ENCODE peak calls at places on chromosomes 1 and 21, in seven cellular contexts. C, R, G, S, E, I and W are unnamed samples.

GRCh38 chr1:240831922-240832321 is 220.0 kb upstream of the GREM2 start:
- DNase-seq in C (no peak), R (no peak), G (no peak), S (no peak), E (no peak), I (no peak), W (no peak)

GRCh38 chr1:152654110-152654509 is 9.1 kb upstream of the LCE2D start:
- DNase-seq in C (no peak), R (peak; percentile 62), G (peak; percentile 54), S (no peak), E (no peak), I (peak; percentile 34), W (peak; percentile 16)

GRCh38 chr1:235465066-235465465 is 39.2 kb downstream of the B3GALNT2 start:
- DNase-seq in C (no peak), R (no peak), G (no peak), S (no peak), E (no peak), I (no peak), W (no peak)

GRCh38 chr1:230276401-230276800 is 149.7 kb downstream of the PGBD5 start:
- DNase-seq in C (no peak), R (no peak), G (no peak), S (no peak), E (no peak), I (no peak), W (no peak)

GRCh38 chr1:119947468-119947867 is 51.2 kb upstream of the ADAM30 start:
- DNase-seq in C (no peak), R (no peak), G (peak; percentile 86), S (no peak), E (no peak), I (no peak), W (no peak)

GRCh38 chr1:47232187-47232874 is at the start of gene TAL1:
- DNase-seq in C (no peak), R (no peak), G (no peak), S (no peak), E (no peak), I (no peak), W (no peak)

GRCh38 chr1:8082945-8083344 is 56.8 kb upstream of the ERRFI1 start:
- DNase-seq in C (peak; percentile 26), R (no peak), G (no peak), S (no peak), E (no peak), I (no peak), W (no peak)

GRCh38 chr1:14113841-14114567 is 414.0 kb downstream of the PRDM2 start:
- DNase-seq in C (peak; percentile 34), R (peak; percentile 16), G (peak; percentile 52), S (peak; percentile 45), E (no peak), I (peak; percentile 6), W (no peak)

GRCh38 chr1:41108696-41109284 is 87.3 kb upstream of the SLFNL1 start:
- DNase-seq in C (no peak), R (peak; percentile 7), G (peak; percentile 11), S (peak; percentile 22), E (no peak), I (no peak), W (no peak)

GRCh38 chr1:18939398-18940302 is 16.8 kb downstream of the IFFO2 start:
- DNase-seq in C (no peak), R (no peak), G (peak; percentile 94), S (no peak), E (no peak), I (no peak), W (no peak)

GRCh38 chr1:56551691-56552090 is 27.7 kb downstream of the PLPP3 start:
- DNase-seq in C (no peak), R (no peak), G (no peak), S (no peak), E (no peak), I (no peak), W (no peak)

GRCh38 chr21:33071878-33072306 is 2.0 kb downstream of the OLIG1 start:
- DNase-seq in C (no peak), R (no peak), G (peak; percentile 16), S (peak; percentile 26), E (no peak), I (no peak), W (no peak)

GRCh38 chr1:15741183-15741850 is 982 bp upstream of the TMEM82 start:
- DNase-seq in C (peak; percentile 66), R (peak; percentile 70), G (peak; percentile 73), S (peak; percentile 86), E (peak; percentile 28), I (peak; percentile 50), W (peak; percentile 57)

GRCh38 chr1:151211972-151212705 is 13.8 kb downstream of the PIP5K1A start:
- DNase-seq in C (no peak), R (no peak), G (peak; percentile 49), S (no peak), E (no peak), I (no peak), W (no peak)

GRCh38 chr21:44887807-44888580 is 14.5 kb upstream of the PTTG1IP start:
- DNase-seq in C (peak; percentile 14), R (no peak), G (no peak), S (no peak), E (no peak), I (no peak), W (no peak)

GRCh38 chr1:8396912-8397406 is 79.0 kb downstream of the SLC45A1 start:
- DNase-seq in C (no peak), R (peak; percentile 67), G (peak; percentile 98), S (no peak), E (no peak), I (no peak), W (no peak)

GRCh38 chr21:29904359-29905282 is 35.2 kb downstream of the GRIK1 start:
- DNase-seq in C (no peak), R (no peak), G (peak; percentile 20), S (no peak), E (no peak), I (no peak), W (no peak)

GRCh38 chr1:186865861-186866260 is 37.1 kb downstream of the PLA2G4A start:
- DNase-seq in C (no peak), R (no peak), G (no peak), S (no peak), E (no peak), I (no peak), W (no peak)

GRCh38 chr1:180584869-180585268 is 26.1 kb downstream of the OVAAL start:
- DNase-seq in C (no peak), R (no peak), G (no peak), S (no peak), E (no peak), I (no peak), W (no peak)

GRCh38 chr1:164794310-164794709 is 235.3 kb downstream of the PBX1 start:
- DNase-seq in C (no peak), R (peak; percentile 60), G (peak; percentile 84), S (no peak), E (no peak), I (no peak), W (no peak)

GRCh38 chr1:236864211-236864610 is 69.1 kb downstream of the MTR start:
- DNase-seq in C (no peak), R (no peak), G (no peak), S (no peak), E (no peak), I (no peak), W (no peak)

GRCh38 chr1:221708076-221708571 is 33.8 kb downstream of the DUSP10 start:
- DNase-seq in C (no peak), R (no peak), G (peak; percentile 66), S (peak; percentile 49), E (peak; percentile 65), I (no peak), W (no peak)

GRCh38 chr1:184472117-184472516 is 85.3 kb downstream of the C1orf21 start:
- DNase-seq in C (no peak), R (no peak), G (no peak), S (no peak), E (no peak), I (no peak), W (no peak)

GRCh38 chr1:52542085-52542688 is 10.7 kb downstream of the TUT4 start:
- DNase-seq in C (no peak), R (peak; percentile 14), G (no peak), S (no peak), E (no peak), I (no peak), W (no peak)
- H3K9me3 ChIP-seq in C (peaks cover 45% of the 10 kb centered on the region), R (peaks cover 34% of the 10 kb centered on the region), G (peaks cover 28% of the 10 kb centered on the region), S (peaks cover 19% of the 10 kb centered on the region), E (no peaks in the 10 kb centered on the region), I (peaks cover 4% of the 10 kb centered on the region), W (peaks cover 2% of the 10 kb centered on the region)

GRCh38 chr21:25489673-25490072 is 117.6 kb downstream of the MRPL39 start:
- DNase-seq in C (no peak), R (no peak), G (no peak), S (no peak), E (no peak), I (no peak), W (no peak)
- H3K9me3 ChIP-seq in C (peaks cover 4% of the 10 kb centered on the region), R (no peaks in the 10 kb centered on the region), G (peaks cover 15% of the 10 kb centered on the region), S (no peaks in the 10 kb centered on the region), E (no peaks in the 10 kb centered on the region), I (no peaks in the 10 kb centered on the region), W (no peaks in the 10 kb centered on the region)

GRCh38 chr1:49106438-49106837 is 329.7 kb upstream of the BEND5 start:
- DNase-seq in C (no peak), R (peak; percentile 22), G (peak; percentile 12), S (no peak), E (no peak), I (no peak), W (no peak)

GRCh38 chr1:49098866-49099265 is 322.2 kb upstream of the BEND5 start:
- DNase-seq in C (no peak), R (no peak), G (no peak), S (no peak), E (no peak), I (no peak), W (no peak)

GRCh38 chr1:49102752-49103151 is 326.1 kb upstream of the BEND5 start:
- DNase-seq in C (no peak), R (no peak), G (peak; percentile 73), S (no peak), E (no peak), I (no peak), W (no peak)

GRCh38 chr1:49104575-49104974 is 327.9 kb upstream of the BEND5 start:
- DNase-seq in C (no peak), R (no peak), G (no peak), S (no peak), E (no peak), I (no peak), W (no peak)
- H3K9me3 ChIP-seq in C (no peaks in the 10 kb centered on the region), R (no peaks in the 10 kb centered on the region), G (no peaks in the 10 kb centered on the region), S (no peaks in the 10 kb centered on the region), E (no peaks in the 10 kb centered on the region), I (no peaks in the 10 kb centered on the region), W (no peaks in the 10 kb centered on the region)

DNA sequence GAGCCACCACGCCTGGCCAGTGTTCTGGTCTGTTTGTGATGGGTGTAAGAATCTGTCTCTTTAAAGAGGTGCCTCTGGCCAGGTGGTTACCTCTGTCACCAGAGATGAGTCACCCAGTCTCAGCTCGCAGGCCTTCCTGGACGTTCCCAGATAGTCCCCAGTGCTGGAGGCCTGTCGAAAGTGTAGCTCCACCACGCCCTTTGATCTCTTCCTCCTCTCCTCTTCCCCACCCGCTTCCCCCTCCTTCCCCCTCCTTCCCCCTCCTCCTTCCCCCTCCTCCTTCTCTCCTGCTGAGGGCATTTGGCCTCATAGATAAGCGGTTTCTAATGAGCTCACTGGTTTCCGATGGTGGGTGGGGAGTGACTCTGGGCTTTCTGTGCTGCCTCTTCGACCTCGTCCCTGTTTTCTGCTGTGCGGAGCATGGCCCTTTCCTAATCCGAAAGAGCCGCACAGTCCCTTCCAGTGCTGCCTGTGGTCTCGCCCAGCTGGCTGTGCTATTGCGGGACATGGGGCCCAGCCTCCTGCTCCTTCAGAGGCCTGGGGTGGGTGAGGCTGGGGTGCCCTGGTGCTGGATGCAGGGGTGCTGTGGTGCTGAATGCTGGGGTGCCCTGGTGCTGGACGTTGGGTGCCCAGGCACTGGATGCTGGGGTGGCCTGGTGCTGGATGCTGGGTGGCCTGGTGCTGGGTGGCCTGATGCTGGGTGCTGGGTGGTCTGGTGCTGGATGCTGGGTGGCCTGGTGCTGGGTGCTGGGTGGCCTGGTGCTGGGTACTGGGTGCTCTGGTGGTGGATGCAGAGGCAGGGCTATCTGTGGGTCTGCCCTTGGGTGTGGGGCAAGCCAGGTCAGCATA is 19.2 kb downstream of the AGPAT3 start:
- DNase-seq in C (no peak), R (peak; percentile 20), G (peak; percentile 37), S (peak; percentile 57), E (no peak), I (no peak), W (no peak)
- H3K9me3 ChIP-seq in C (no peaks in the 10 kb centered on the region), R (no peaks in the 10 kb centered on the region), G (no peaks in the 10 kb centered on the region), S (no peaks in the 10 kb centered on the region), E (no peaks in the 10 kb centered on the region), I (no peaks in the 10 kb centered on the region), W (no peaks in the 10 kb centered on the region)